ENCODE peak calls at places on chromosomes 13 and 19, in nine cellular contexts. Q is upper lobe of right lung; U is RCC 7860; Y is dorsolateral prefrontal cortex; H is activated CD4-positive, CD25-positive, alpha-beta regulatory T cell treated with anti-CD3 and anti-CD28 coated beads, Interleukin-2, amount 50 U/mL, for 16 hours; A is mucosa of descending colon; T is progenitor cell of endocrine pancreas; N is RPMI8226; K is heart left ventricle. W is an unnamed sample.
A peak's percentile ranks its signal among the peaks of the same experiment; 100 is the strongest.

GRCh38 chr19:50563597-50563996 is 4.6 kb downstream of the LRRC4B start:
- DNase-seq in Q (no peak), U (no peak), Y (no peak), H (no peak), A (no peak), T (no peak), N (no peak), K (no peak), W (no peak)

GRCh38 chr13:105838231-105838630 is 697.2 kb downstream of the EFNB2 start:
- DNase-seq in Q (no peak), U (no peak), Y (no peak), H (no peak), A (no peak), T (no peak), N (no peak), K (no peak), W (no peak)

GRCh38 chr13:99797716-99798115 is 173.9 kb downstream of the ZIC5 start:
- DNase-seq in Q (no peak), U (no peak), Y (no peak), H (no peak), A (no peak), T (no peak), N (no peak), K (no peak), W (no peak)

GRCh38 chr19:3314962-3315675 is 51.3 kb upstream of the NFIC start:
- DNase-seq in Q (no peak), U (no peak), Y (no peak), H (no peak), A (no peak), T (no peak), N (no peak), K (peak; percentile 17), W (no peak)

GRCh38 chr13:85434927-85435326 is 364.3 kb downstream of the SLITRK6 start:
- DNase-seq in Q (no peak), U (no peak), Y (no peak), H (no peak), A (no peak), T (no peak), N (no peak), K (no peak), W (no peak)

GRCh38 chr19:45780448-45781281 is 1.6 kb downstream of the DMPK start:
- DNase-seq in Q (no peak), U (no peak), Y (no peak), H (no peak), A (no peak), T (no peak), N (no peak), K (no peak), W (no peak)

GRCh38 chr19:35046461-35046860 is 4.9 kb downstream of the HPN start:
- DNase-seq in Q (no peak), U (no peak), Y (no peak), H (no peak), A (no peak), T (no peak), N (no peak), K (peak; percentile 2), W (no peak)

GRCh38 chr19:32921624-32922023 is 50.1 kb downstream of the CEP89 start:
- DNase-seq in Q (no peak), U (no peak), Y (no peak), H (no peak), A (no peak), T (no peak), N (no peak), K (no peak), W (no peak)

GRCh38 chr19:30449673-30450072 is 77.5 kb downstream of the ZNF536 start:
- DNase-seq in Q (peak; percentile 0), U (no peak), Y (no peak), H (no peak), A (no peak), T (no peak), N (no peak), K (no peak), W (no peak)

GRCh38 chr19:49870309-49870901 is 3.0 kb upstream of the PNKP start:
- DNase-seq in Q (no peak), U (no peak), Y (no peak), H (no peak), A (no peak), T (no peak), N (no peak), K (no peak), W (no peak)

GRCh38 chr13:33279898-33280549 is 5.5 kb downstream of the STARD13 start:
- DNase-seq in Q (no peak), U (peak; percentile 89), Y (no peak), H (no peak), A (no peak), T (no peak), N (no peak), K (no peak), W (no peak)

GRCh38 chr19:18995804-18996241 is 37.5 kb downstream of the SUGP2 start:
- DNase-seq in Q (peak; percentile 70), U (peak; percentile 41), Y (peak; percentile 89), H (no peak), A (peak; percentile 31), T (no peak), N (peak; percentile 60), K (peak; percentile 78), W (no peak)

GRCh38 chr13:99417821-99418662 is 83.2 kb upstream of the TM9SF2 start:
- DNase-seq in Q (peak; percentile 57), U (no peak), Y (no peak), H (no peak), A (no peak), T (no peak), N (no peak), K (no peak), W (no peak)

GRCh38 chr19:5804516-5805464 is at the start of gene NRTN:
- DNase-seq in Q (peak; percentile 74), U (no peak), Y (no peak), H (no peak), A (peak; percentile 74), T (no peak), N (peak; percentile 70), K (no peak), W (no peak)

GRCh38 chr13:34064456-34065205 is 246.7 kb downstream of the RFC3 start:
- DNase-seq in Q (no peak), U (no peak), Y (no peak), H (no peak), A (no peak), T (no peak), N (no peak), K (no peak), W (no peak)

GRCh38 chr13:27638521-27638920 is 16.8 kb downstream of the POLR1D start:
- DNase-seq in Q (no peak), U (no peak), Y (no peak), H (no peak), A (no peak), T (no peak), N (no peak), K (peak; percentile 28), W (no peak)

GRCh38 chr19:23505738-23506137 is 110.5 kb upstream of the ZNF91 start:
- DNase-seq in Q (no peak), U (no peak), Y (no peak), H (no peak), A (no peak), T (no peak), N (no peak), K (no peak), W (no peak)

GRCh38 chr19:32661318-32661717 is 13.7 kb downstream of the ANKRD27 start:
- DNase-seq in Q (no peak), U (no peak), Y (no peak), H (no peak), A (no peak), T (no peak), N (no peak), K (no peak), W (no peak)

GRCh38 chr13:48532146-48532472 is 771 bp downstream of the RCBTB2 start:
- DNase-seq in Q (no peak), U (peak; percentile 13), Y (peak; percentile 54), H (no peak), A (no peak), T (no peak), N (no peak), K (no peak), W (no peak)

GRCh38 chr13:75870397-75870801 is 234.3 kb downstream of the LMO7 start:
- DNase-seq in Q (no peak), U (no peak), Y (no peak), H (no peak), A (no peak), T (no peak), N (peak; percentile 3), K (no peak), W (no peak)

GRCh38 chr19:21482863-21483276 is 22.5 kb upstream of the ZNF429 start:
- DNase-seq in Q (peak; percentile 83), U (peak; percentile 49), Y (no peak), H (peak; percentile 26), A (peak; percentile 77), T (no peak), N (peak; percentile 43), K (peak; percentile 62), W (no peak)

GRCh38 chr13:80224468-80224867 is 116.5 kb downstream of the SPRY2 start:
- DNase-seq in Q (no peak), U (peak; percentile 13), Y (no peak), H (no peak), A (no peak), T (no peak), N (no peak), K (no peak), W (no peak)

GRCh38 chr19:12665281-12665573 is 1.3 kb downstream of the MAN2B1 start:
- DNase-seq in Q (peak; percentile 79), U (no peak), Y (no peak), H (no peak), A (peak; percentile 52), T (no peak), N (no peak), K (peak; percentile 71), W (peak; percentile 51)

GRCh38 chr19:56253737-56254136 is 18.8 kb upstream of the EDDM13 start:
- DNase-seq in Q (no peak), U (peak; percentile 16), Y (no peak), H (no peak), A (no peak), T (no peak), N (peak; percentile 67), K (no peak), W (no peak)

GRCh38 chr13:99517984-99518383 is 16.7 kb downstream of the TM9SF2 start:
- DNase-seq in Q (no peak), U (no peak), Y (no peak), H (no peak), A (no peak), T (no peak), N (no peak), K (no peak), W (no peak)

GRCh38 chr19:6678690-6679109 is 8.7 kb upstream of the TNFSF14 start:
- DNase-seq in Q (no peak), U (peak; percentile 23), Y (no peak), H (peak; percentile 53), A (no peak), T (no peak), N (no peak), K (no peak), W (no peak)

GRCh38 chr19:54558339-54558738 is 15.3 kb upstream of the LILRA2 start:
- DNase-seq in Q (no peak), U (no peak), Y (no peak), H (no peak), A (no peak), T (no peak), N (peak; percentile 31), K (no peak), W (no peak)

GRCh38 chr19:14473073-14473790 is 1.9 kb downstream of the PTGER1 start:
- DNase-seq in Q (peak; percentile 68), U (no peak), Y (no peak), H (no peak), A (peak; percentile 51), T (no peak), N (no peak), K (no peak), W (no peak)

GRCh38 chr19:1082165-1082927 is 12.8 kb downstream of the POLR2E start:
- DNase-seq in Q (peak; percentile 96), U (no peak), Y (no peak), H (peak; percentile 61), A (peak; percentile 97), T (peak; percentile 93), N (peak; percentile 30), K (no peak), W (no peak)

GRCh38 chr13:48749699-48750473 is 96.2 kb downstream of the CYSLTR2 start:
- DNase-seq in Q (peak; percentile 70), U (peak; percentile 94), Y (peak; percentile 63), H (peak; percentile 50), A (peak; percentile 59), T (peak; percentile 12), N (peak; percentile 24), K (peak; percentile 87), W (peak; percentile 32)

GRCh38 chr13:111873676-111874178 is 193.2 kb upstream of the SOX1 start:
- DNase-seq in Q (no peak), U (no peak), Y (no peak), H (no peak), A (no peak), T (no peak), N (no peak), K (no peak), W (no peak)

W was measured in esophagus squamous epithelium.